ENCODE peak calls at places on chromosomes 1 and 21, in five cellular contexts. J is psoas muscle, K is mammary epithelial cell, X is tibial artery, Z is thoracic aorta. F is an unnamed sample. For H3K4me1, the result is how much of the 10 kb centered on the place peaks cover.

GRCh38 chr1:113966013-113966412 is 13.3 kb upstream of the OLFML3 start:
- DNase-seq in J (no peak), K (no peak), X (peak), Z (no peak), F (no peak)

GRCh38 chr1:224554620-224555259 is 61.4 kb upstream of the CNIH3 start:
- DNase-seq in J (no peak), K (no peak), X (no peak), Z (no peak), F (no peak)

GRCh38 chr1:7919880-7920279 is 20.8 kb downstream of the TNFRSF9 start:
- DNase-seq in J (no peak), K (no peak), X (no peak), Z (no peak), F (no peak)

GRCh38 chr1:244063498-244063897 is 12.4 kb downstream of the ZBTB18 start:
- DNase-seq in J (no peak), K (no peak), X (no peak), Z (no peak), F (no peak)

GRCh38 chr1:54268714-54269297 is 68.8 kb downstream of the MRPL37 start:
- DNase-seq in J (no peak), K (no peak), X (peak), Z (no peak), F (no peak)

GRCh38 chr1:102178483-102178882 is 181.8 kb upstream of the OLFM3 start:
- DNase-seq in J (no peak), K (no peak), X (no peak), Z (no peak), F (no peak)

GRCh38 chr1:15654091-15654690 is 29.9 kb upstream of the PLEKHM2 start:
- DNase-seq in J (no peak), K (no peak), X (no peak), Z (no peak), F (no peak)

GRCh38 chr1:207944571-207944970 is 33.6 kb upstream of the CD34 start:
- DNase-seq in J (no peak), K (peak), X (no peak), Z (no peak), F (no peak)

GRCh38 chr1:44775930-44776748 is 799 bp downstream of the RPS8 start:
- DNase-seq in J (no peak), K (peak), X (peak), Z (no peak), F (no peak)

GRCh38 chr1:51689073-51689435 is 72.2 kb downstream of the OSBPL9 start:
- DNase-seq in J (no peak), K (no peak), X (no peak), Z (no peak), F (no peak)

GRCh38 chr1:8822383-8823294 is 5.2 kb upstream of the RERE start:
- DNase-seq in J (no peak), K (peak), X (peak), Z (no peak), F (peak)

GRCh38 chr1:62593825-62594394 is 3.4 kb upstream of the ANGPTL3 start:
- DNase-seq in J (no peak), K (no peak), X (no peak), Z (no peak), F (no peak)

GRCh38 chr21:37166733-37167132 is 93.7 kb downstream of the TTC3 start:
- DNase-seq in J (no peak), K (peak), X (no peak), Z (no peak), F (no peak)

GRCh38 chr1:51417496-51418383 is 87.4 kb upstream of the TTC39A start:
- DNase-seq in J (no peak), K (no peak), X (no peak), Z (no peak), F (no peak)

GRCh38 chr1:25619101-25619890 is 2.7 kb downstream of the MAN1C1 start:
- DNase-seq in J (peak), K (no peak), X (no peak), Z (no peak), F (peak)

GRCh38 chr1:155457237-155457636 is 105.4 kb downstream of the ASH1L start:
- DNase-seq in J (no peak), K (no peak), X (no peak), Z (no peak), F (no peak)

GRCh38 chr1:149940427-149940826 is 3.7 kb upstream of the MTMR11 start:
- DNase-seq in J (no peak), K (no peak), X (no peak), Z (no peak), F (no peak)

GRCh38 chr1:3319874-3320245 is 134.6 kb upstream of the ARHGEF16 start:
- DNase-seq in J (no peak), K (peak), X (no peak), Z (no peak), F (peak)

GRCh38 chr1:40308036-40308727 is 8.9 kb downstream of the COL9A2 start:
- DNase-seq in J (no peak), K (no peak), X (peak), Z (no peak), F (no peak)

GRCh38 chr1:204331847-204332487 is 27.8 kb downstream of the PLEKHA6 start:
- DNase-seq in J (no peak), K (no peak), X (no peak), Z (no peak), F (no peak)

GRCh38 chr1:99152132-99152531 is 112.2 kb upstream of the PLPPR4 start:
- DNase-seq in J (no peak), K (no peak), X (no peak), Z (no peak), F (no peak)

GRCh38 chr1:246566808-246567154 is 525 bp downstream of the CNST start:
- DNase-seq in J (peak), K (no peak), X (peak), Z (peak), F (peak)

GRCh38 chr1:172002725-172003345 is 161.5 kb downstream of the DNM3 start:
- DNase-seq in J (no peak), K (peak), X (no peak), Z (no peak), F (peak)

GRCh38 chr1:179127163-179127895 is 45.5 kb downstream of the TOR3A start:
- DNase-seq in J (no peak), K (no peak), X (no peak), Z (no peak), F (no peak)

GRCh38 chr1:156760092-156760795 is 7.1 kb upstream of the PRCC start:
- DNase-seq in J (no peak), K (no peak), X (no peak), Z (no peak), F (no peak)

GRCh38 chr1:180213401-180214177 is 16.5 kb upstream of the LHX4 start:
- DNase-seq in J (no peak), K (peak), X (no peak), Z (no peak), F (peak)

GRCh38 chr1:245888809-245889208 is 618.3 kb downstream of the SMYD3 start:
- DNase-seq in J (no peak), K (peak), X (no peak), Z (no peak), F (peak)

GRCh38 chr21:39633770-39634181 is 21.0 kb downstream of the B3GALT5 start:
- DNase-seq in J (no peak), K (peak), X (no peak), Z (no peak), F (no peak)

GRCh38 chr1:42336978-42337377 is 1.9 kb upstream of the FOXJ3 start:
- DNase-seq in J (no peak), K (no peak), X (no peak), Z (no peak), F (no peak)

GRCh38 chr1:42335809-42336518 is 929 bp upstream of the FOXJ3 start:
- DNase-seq in J (no peak), K (peak), X (peak), Z (no peak), F (peak)

GRCh38 chr1:42334240-42335049 is 590 bp downstream of the FOXJ3 start:
- DNase-seq in J (peak), K (peak), X (peak), Z (peak), F (peak)

GRCh38 chr1:42333662-42334239 is 1.3 kb downstream of the FOXJ3 start:
- DNase-seq in J (no peak), K (peak), X (no peak), Z (no peak), F (no peak)

DNA sequence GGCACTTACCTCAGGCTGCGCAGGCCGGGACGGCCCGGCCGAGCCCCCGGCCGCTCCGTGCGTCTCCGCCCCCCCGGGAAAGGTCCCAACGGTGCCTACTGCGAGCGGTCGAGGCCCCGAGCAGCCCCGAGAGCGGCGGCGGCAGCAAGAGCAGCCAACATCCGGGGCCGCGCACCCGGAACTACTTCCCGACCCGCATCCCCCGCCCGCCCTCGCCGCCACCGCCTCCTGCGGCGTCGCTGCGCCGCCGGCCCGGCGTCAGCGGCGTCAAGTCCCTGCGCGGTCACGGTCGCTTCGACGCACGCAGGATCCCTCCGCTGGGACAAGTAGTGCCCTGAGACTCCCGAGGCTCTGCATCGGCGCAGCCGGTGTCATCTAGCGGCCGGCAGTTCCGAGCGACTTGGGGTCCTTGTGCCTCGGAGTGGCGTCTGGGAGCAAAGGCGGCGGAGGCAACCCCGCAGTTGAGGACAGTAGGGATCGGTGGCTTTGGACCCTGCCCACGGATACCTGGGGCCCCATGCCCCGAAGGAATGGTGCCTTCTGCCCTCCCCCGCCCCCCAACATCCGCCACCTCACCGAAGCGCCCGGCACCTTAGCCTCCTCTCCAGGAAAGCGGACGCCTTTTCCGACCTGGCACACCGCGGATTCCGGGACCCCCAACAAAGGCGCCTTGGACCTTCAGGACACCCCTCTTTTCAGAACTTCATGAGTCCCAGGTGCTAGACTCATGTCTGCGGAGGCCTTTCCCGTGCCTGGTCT is at the start of gene FOXJ3:
- DNase-seq in J (peak), K (peak), X (peak), Z (peak), F (peak)
- TF ChIP-seq CTCF in J (no peak), K (no peak), X (no peak), Z (no peak), F (no peak)

GRCh38 chr1:158020877-158021630 is 27.6 kb downstream of the KIRREL1 start:
- DNase-seq in J (no peak), K (no peak), X (no peak), Z (no peak), F (no peak)
- H3K4me3 ChIP-seq in J (no peak), K (no peak), X (no peak), Z (no peak), F (no peak)

GRCh38 chr1:148310807-148311206 is 158.7 kb upstream of the NBPF11 start:
- DNase-seq in J (no peak), K (no peak), X (no peak), Z (no peak), F (no peak)
- H3K4me1 ChIP-seq in J (under half), K (under half), X (under half), Z (under half), F (under half)

DNA sequence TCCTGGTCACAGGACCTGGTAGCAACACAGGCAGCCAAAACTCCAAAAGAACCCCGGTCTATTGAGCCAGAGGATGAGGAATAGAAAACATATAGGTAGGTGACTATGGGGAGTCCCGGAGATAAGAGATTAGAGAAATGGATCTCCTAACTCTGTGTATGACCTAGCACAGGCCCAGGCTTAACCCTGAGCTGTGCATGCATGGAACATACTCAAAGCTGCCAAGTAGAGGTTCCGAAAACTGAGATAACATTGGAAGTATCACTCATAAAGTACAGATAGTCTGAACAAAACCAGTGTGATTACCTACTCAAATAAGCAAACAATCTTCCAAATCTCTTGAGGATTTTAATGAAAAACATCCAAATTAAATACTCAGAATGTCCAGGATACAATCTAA is 31.5 kb upstream of the PRDX6 start:
- DNase-seq in J (no peak), K (no peak), X (no peak), Z (no peak), F (no peak)
- TF ChIP-seq CTCF in J (no peak), K (no peak), X (no peak), Z (no peak), F (no peak)

GRCh38 chr1:202230939-202231645 is 37.5 kb downstream of the LGR6 start:
- DNase-seq in J (no peak), K (no peak), X (no peak), Z (no peak), F (no peak)
- H3K4me3 ChIP-seq in J (no peak), K (no peak), X (no peak), Z (no peak), F (no peak)

DNA sequence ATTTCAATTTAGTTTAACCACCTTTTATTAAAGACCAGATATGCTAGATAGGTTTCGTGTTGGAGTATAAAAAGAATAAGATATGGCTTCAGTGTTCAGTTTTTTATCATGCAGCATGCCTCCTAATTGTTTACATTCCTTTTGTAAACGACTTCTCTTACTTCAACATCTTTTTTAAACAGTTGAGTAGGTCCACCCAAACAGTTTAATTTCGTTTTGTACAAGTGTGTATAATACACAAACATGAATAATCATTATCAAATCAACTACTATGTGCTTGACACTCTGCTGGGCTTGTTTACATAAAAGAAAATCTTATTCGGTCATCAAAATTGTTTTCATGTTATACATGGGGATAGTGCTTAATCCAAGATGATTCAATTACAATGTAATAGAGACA is 906.3 kb upstream of the ADGRL4 start:
- DNase-seq in J (no peak), K (no peak), X (no peak), Z (no peak), F (no peak)
- H3K4me1 ChIP-seq in J (under half), K (under half), X (under half), Z (under half), F (under half)

DNA sequence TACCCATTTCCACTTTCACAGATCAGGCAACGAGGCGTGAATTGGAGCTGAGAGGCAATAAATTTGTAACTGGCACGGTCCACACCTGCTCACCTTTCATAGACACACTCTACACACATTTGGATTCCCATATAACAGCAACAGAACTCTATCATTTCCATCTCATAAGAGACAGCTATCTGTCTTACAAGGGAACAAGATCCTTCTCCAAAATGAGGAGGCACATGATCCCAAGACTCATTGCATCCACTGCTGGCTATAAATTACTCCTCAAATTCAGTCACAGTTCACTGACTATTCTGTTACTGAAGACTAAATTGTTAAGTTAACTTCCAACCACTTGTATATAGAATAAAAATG is 342.8 kb downstream of the MATN1 start:
- DNase-seq in J (no peak), K (no peak), X (no peak), Z (no peak), F (no peak)
- TF ChIP-seq CTCF in J (no peak), K (no peak), X (no peak), Z (no peak), F (no peak)

GRCh38 chr1:56435434-56436337 is 143.7 kb downstream of the PLPP3 start:
- DNase-seq in J (no peak), K (no peak), X (no peak), Z (no peak), F (no peak)
- H3K4me3 ChIP-seq in J (no peak), K (no peak), X (no peak), Z (no peak), F (no peak)

DNA sequence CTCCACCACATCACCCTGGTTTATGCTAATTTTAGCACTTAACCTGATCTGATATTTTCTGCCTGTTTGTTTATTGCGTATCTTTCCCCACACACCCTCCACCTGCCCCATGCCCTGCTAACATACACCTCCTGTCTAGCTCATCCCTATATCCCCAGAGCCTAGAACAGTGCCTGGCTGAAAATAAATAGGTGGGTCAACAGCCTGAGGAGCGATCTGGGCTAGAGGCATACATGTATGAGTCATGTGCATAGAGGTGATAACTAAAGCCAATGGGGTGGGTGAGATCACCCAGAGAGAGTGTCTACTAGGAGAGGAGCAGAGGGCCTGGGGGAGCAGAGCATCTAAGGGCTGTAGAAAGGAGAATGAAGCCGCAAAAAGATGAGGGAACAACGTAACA is 2.7 kb downstream of the HTR1D start:
- DNase-seq in J (no peak), K (no peak), X (no peak), Z (no peak), F (no peak)
- H3K4me1 ChIP-seq in J (under half), K (under half), X (under half), Z (under half), F (under half)

GRCh38 chr1:55478742-55479141 is 263.6 kb upstream of the USP24 start:
- DNase-seq in J (no peak), K (peak), X (no peak), Z (no peak), F (peak)
- TF ChIP-seq CTCF in J (no peak), K (peak), X (no peak), Z (no peak), F (peak)